ENCODE peak calls at places on chromosomes 11 and 22, in five cellular contexts. One of them, this sample, is unnamed.

GRCh38 chr11:95076416-95076815 is 9.7 kb downstream of the SRSF8 start:
- DNase-seq in cardiac muscle cell: no peak
- DNase-seq in IMR-90: peak; percentile 75
- DNase-seq in BJ: no peak
- DNase-seq in brain microvascular endothelial cell: peak; percentile 65
- DNase-seq in this sample: peak; percentile 74

GRCh38 chr11:122098223-122098980 is 17.6 kb downstream of the BLID start:
- DNase-seq in cardiac muscle cell: no peak
- DNase-seq in IMR-90: no peak
- DNase-seq in BJ: no peak
- DNase-seq in brain microvascular endothelial cell: no peak
- DNase-seq in this sample: peak; percentile 15

GRCh38 chr11:329886-330253 is 9.2 kb upstream of the IFITM3 start:
- DNase-seq in cardiac muscle cell: no peak
- DNase-seq in IMR-90: no peak
- DNase-seq in BJ: no peak
- DNase-seq in brain microvascular endothelial cell: no peak
- DNase-seq in this sample: no peak

GRCh38 chr11:1879941-1880720 is 11.6 kb downstream of the PRR33 start:
- DNase-seq in cardiac muscle cell: no peak
- DNase-seq in IMR-90: no peak
- DNase-seq in BJ: no peak
- DNase-seq in brain microvascular endothelial cell: no peak
- DNase-seq in this sample: no peak

GRCh38 chr22:48849963-48850657 is 977.6 kb downstream of the BRD1 start:
- DNase-seq in cardiac muscle cell: no peak
- DNase-seq in IMR-90: no peak
- DNase-seq in BJ: no peak
- DNase-seq in brain microvascular endothelial cell: no peak
- DNase-seq in this sample: no peak

GRCh38 chr11:69598147-69598546 is 42.8 kb upstream of the CCND1 start:
- DNase-seq in cardiac muscle cell: no peak
- DNase-seq in IMR-90: no peak
- DNase-seq in BJ: no peak
- DNase-seq in brain microvascular endothelial cell: no peak
- DNase-seq in this sample: no peak

GRCh38 chr22:37739000-37739399 is 42.2 kb downstream of the TRIOBP start:
- DNase-seq in cardiac muscle cell: no peak
- DNase-seq in IMR-90: peak; percentile 87
- DNase-seq in BJ: no peak
- DNase-seq in brain microvascular endothelial cell: no peak
- DNase-seq in this sample: no peak

GRCh38 chr22:42608481-42609361 is 6.0 kb downstream of the POLDIP3 start:
- DNase-seq in cardiac muscle cell: no peak
- DNase-seq in IMR-90: peak; percentile 76
- DNase-seq in BJ: no peak
- DNase-seq in brain microvascular endothelial cell: peak; percentile 63
- DNase-seq in this sample: peak; percentile 39

GRCh38 chr11:441043-441417 is 781 bp downstream of the ANO9 start:
- DNase-seq in cardiac muscle cell: no peak
- DNase-seq in IMR-90: no peak
- DNase-seq in BJ: no peak
- DNase-seq in brain microvascular endothelial cell: no peak
- DNase-seq in this sample: no peak

GRCh38 chr22:22783505-22783904 is 104.1 kb upstream of the IGLL5 start:
- DNase-seq in cardiac muscle cell: no peak
- DNase-seq in IMR-90: no peak
- DNase-seq in BJ: no peak
- DNase-seq in brain microvascular endothelial cell: no peak
- DNase-seq in this sample: no peak

GRCh38 chr22:42889290-42889689 is 32.2 kb upstream of the ARFGAP3 start:
- DNase-seq in cardiac muscle cell: no peak
- DNase-seq in IMR-90: no peak
- DNase-seq in BJ: no peak
- DNase-seq in brain microvascular endothelial cell: no peak
- DNase-seq in this sample: no peak

GRCh38 chr11:106399075-106399500 is 321.6 kb downstream of the AASDHPPT start:
- DNase-seq in cardiac muscle cell: no peak
- DNase-seq in IMR-90: peak; percentile 100
- DNase-seq in BJ: peak; percentile 99
- DNase-seq in brain microvascular endothelial cell: peak; percentile 98
- DNase-seq in this sample: peak; percentile 95

GRCh38 chr11:34234086-34234740 is 123.6 kb downstream of the ABTB2 start:
- DNase-seq in cardiac muscle cell: no peak
- DNase-seq in IMR-90: peak; percentile 78
- DNase-seq in BJ: no peak
- DNase-seq in brain microvascular endothelial cell: peak; percentile 56
- DNase-seq in this sample: peak; percentile 90

GRCh38 chr11:12269104-12269441 is 108.3 kb upstream of the PARVA start:
- DNase-seq in cardiac muscle cell: no peak
- DNase-seq in IMR-90: peak; percentile 68
- DNase-seq in BJ: no peak
- DNase-seq in brain microvascular endothelial cell: no peak
- DNase-seq in this sample: peak; percentile 56

GRCh38 chr11:121595717-121596156 is 143.0 kb upstream of the SORL1-AS1 start:
- DNase-seq in cardiac muscle cell: no peak
- DNase-seq in IMR-90: peak; percentile 100
- DNase-seq in BJ: peak; percentile 100
- DNase-seq in brain microvascular endothelial cell: peak; percentile 96
- DNase-seq in this sample: peak; percentile 99

GRCh38 chr22:20243176-20243544 is 25.0 kb downstream of the RTN4R start:
- DNase-seq in cardiac muscle cell: no peak
- DNase-seq in IMR-90: no peak
- DNase-seq in BJ: no peak
- DNase-seq in brain microvascular endothelial cell: no peak
- DNase-seq in this sample: no peak
- H3K4me3 ChIP-seq in cardiac muscle cell: no peak overlapping the region
- H3K4me3 ChIP-seq in IMR-90: no peak overlapping the region
- H3K4me3 ChIP-seq in BJ: no peak overlapping the region
- H3K4me3 ChIP-seq in brain microvascular endothelial cell: no peak overlapping the region
- H3K4me3 ChIP-seq in this sample: no peak overlapping the region

GRCh38 chr11:73227571-73228211 is 9.6 kb downstream of the P2RY2 start:
- DNase-seq in cardiac muscle cell: no peak
- DNase-seq in IMR-90: no peak
- DNase-seq in BJ: no peak
- DNase-seq in brain microvascular endothelial cell: no peak
- DNase-seq in this sample: peak; percentile 88
- TF ChIP-seq CTCF in cardiac muscle cell: no peak
- TF ChIP-seq CTCF in IMR-90: no peak
- TF ChIP-seq CTCF in BJ: no peak
- TF ChIP-seq CTCF in brain microvascular endothelial cell: no peak
- TF ChIP-seq CTCF in this sample: peak; percentile 69

GRCh38 chr11:64715756-64716470 is 7.1 kb downstream of the NRXN2 start:
- DNase-seq in cardiac muscle cell: no peak
- DNase-seq in IMR-90: no peak
- DNase-seq in BJ: no peak
- DNase-seq in brain microvascular endothelial cell: no peak
- DNase-seq in this sample: no peak

GRCh38 chr11:64713781-64714363 is 9.1 kb downstream of the NRXN2 start:
- DNase-seq in cardiac muscle cell: peak; percentile 67
- DNase-seq in IMR-90: no peak
- DNase-seq in BJ: no peak
- DNase-seq in brain microvascular endothelial cell: no peak
- DNase-seq in this sample: no peak

GRCh38 chr11:64716471-64717267 is 6.3 kb downstream of the NRXN2 start:
- DNase-seq in cardiac muscle cell: no peak
- DNase-seq in IMR-90: no peak
- DNase-seq in BJ: no peak
- DNase-seq in brain microvascular endothelial cell: no peak
- DNase-seq in this sample: no peak

GRCh38 chr11:64713031-64713780 is 9.8 kb downstream of the NRXN2 start:
- DNase-seq in cardiac muscle cell: peak; percentile 69
- DNase-seq in IMR-90: peak; percentile 37
- DNase-seq in BJ: no peak
- DNase-seq in brain microvascular endothelial cell: no peak
- DNase-seq in this sample: peak; percentile 17

DNA sequence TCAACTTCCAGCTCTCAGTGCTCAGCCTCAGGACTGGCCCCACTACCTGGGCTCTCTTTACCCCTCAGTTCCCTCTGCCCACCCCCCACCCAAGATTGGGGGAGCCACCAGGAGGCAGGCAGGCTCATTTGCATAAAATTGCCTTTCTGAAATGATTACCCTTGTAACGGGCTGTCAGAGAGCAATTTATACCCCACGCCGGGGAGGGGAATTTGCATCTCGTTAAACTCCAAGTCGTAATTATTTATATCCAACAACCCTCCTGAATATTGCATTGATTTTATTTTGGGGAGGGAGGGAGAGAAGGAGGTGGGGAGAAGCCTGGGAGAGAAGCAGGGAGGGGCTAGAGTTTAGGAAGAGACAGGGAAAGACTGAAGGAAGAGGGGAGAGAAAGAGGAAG is 8.3 kb downstream of the NRXN2 start:
- DNase-seq in cardiac muscle cell: no peak
- DNase-seq in IMR-90: no peak
- DNase-seq in BJ: no peak
- DNase-seq in brain microvascular endothelial cell: no peak
- DNase-seq in this sample: no peak
- H3K27me3 ChIP-seq in cardiac muscle cell: peaks cover 97% of the 10 kb centered on the region
- H3K27me3 ChIP-seq in IMR-90: peaks cover 84% of the 10 kb centered on the region
- H3K27me3 ChIP-seq in BJ: peaks cover 58% of the 10 kb centered on the region
- H3K27me3 ChIP-seq in brain microvascular endothelial cell: peaks cover 48% of the 10 kb centered on the region
- H3K27me3 ChIP-seq in this sample: peaks cover 38% of the 10 kb centered on the region

DNA sequence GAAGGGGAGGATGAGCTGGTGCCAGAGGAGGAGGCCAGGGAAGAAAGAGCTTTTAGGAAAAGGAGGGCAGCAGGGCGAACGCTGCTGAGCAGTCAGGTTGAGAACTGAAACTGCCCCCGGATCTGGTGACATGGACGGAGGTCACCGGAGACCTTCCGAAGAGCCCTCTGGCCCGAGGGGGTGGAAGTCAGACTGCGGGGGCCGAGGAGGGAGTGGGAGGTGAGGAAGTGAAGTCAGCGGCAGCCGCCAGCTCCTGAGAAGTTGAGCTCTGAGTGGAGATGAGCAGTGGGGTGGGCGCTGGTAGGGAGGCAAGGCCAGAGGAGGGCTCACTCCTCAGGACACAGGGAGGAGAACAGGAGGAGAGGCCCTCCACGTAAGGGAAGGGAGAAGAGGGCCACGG is 18.8 kb upstream of the LRRC32 start:
- DNase-seq in cardiac muscle cell: no peak
- DNase-seq in IMR-90: no peak
- DNase-seq in BJ: no peak
- DNase-seq in brain microvascular endothelial cell: no peak
- DNase-seq in this sample: no peak
- H3K4me3 ChIP-seq in cardiac muscle cell: no peak overlapping the region
- H3K4me3 ChIP-seq in IMR-90: no peak overlapping the region
- H3K4me3 ChIP-seq in BJ: no peak overlapping the region
- H3K4me3 ChIP-seq in brain microvascular endothelial cell: no peak overlapping the region
- H3K4me3 ChIP-seq in this sample: no peak overlapping the region

DNA sequence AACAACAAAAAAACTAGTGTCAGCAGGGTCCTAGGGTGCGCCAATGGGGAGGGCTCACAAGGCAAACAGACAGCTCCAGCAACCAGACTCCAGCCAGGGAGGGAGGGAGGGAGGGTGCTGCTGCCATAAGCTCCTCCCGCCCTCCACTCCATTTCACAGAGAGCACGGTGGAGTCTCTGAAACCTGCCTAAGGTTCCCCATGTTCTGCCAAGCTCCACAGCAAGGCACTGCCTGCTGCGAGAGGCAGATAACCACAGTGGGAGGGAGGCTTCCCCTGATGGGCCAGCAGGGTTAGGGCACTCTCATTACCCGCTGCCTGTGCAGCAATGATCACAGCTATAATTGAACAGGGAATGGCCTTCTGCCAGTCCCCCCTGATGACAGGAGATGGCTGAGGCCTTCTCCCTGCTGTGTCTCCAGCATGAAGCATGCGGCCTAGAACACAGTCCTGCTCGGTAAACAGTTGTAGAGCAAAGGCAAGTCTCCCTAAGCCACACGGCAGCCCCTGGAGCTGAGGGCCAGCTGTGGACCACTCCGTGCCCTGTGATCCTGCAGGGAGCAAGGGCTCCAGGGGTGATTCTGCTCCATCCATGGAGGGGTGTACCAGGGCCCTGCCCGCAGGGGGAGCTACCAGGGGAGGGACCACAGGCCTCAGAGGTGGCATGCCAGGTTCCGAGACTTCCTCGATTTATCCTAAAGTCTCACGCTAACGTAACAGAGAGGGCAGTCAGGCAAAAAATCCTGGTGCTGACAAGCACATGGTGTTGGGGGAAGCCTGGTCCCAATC is 42.9 kb downstream of the PC start:
- DNase-seq in cardiac muscle cell: no peak
- DNase-seq in IMR-90: no peak
- DNase-seq in BJ: no peak
- DNase-seq in brain microvascular endothelial cell: no peak
- DNase-seq in this sample: no peak
- TF ChIP-seq CTCF in cardiac muscle cell: no peak
- TF ChIP-seq CTCF in IMR-90: no peak
- TF ChIP-seq CTCF in BJ: no peak
- TF ChIP-seq CTCF in brain microvascular endothelial cell: peak; percentile 52
- TF ChIP-seq CTCF in this sample: no peak

This sample was measured in bronchial epithelial cell.